ENCODE peak calls at places on chromosome 13, in four cellular contexts. W is neural progenitor cell; B is thoracic aorta; N is effector memory CD4-positive, alpha-beta T cell. A is an unnamed sample. For H3K4me1, the result is how much of the 10 kb centered on the place peaks cover.

GRCh38 chr13:74329978-74330377 is 195.8 kb upstream of the KLF12 start:
- DNase-seq in N (no peak), B (no peak), W (no peak), A (no peak)

GRCh38 chr13:68984688-68985319 is 1122.8 kb upstream of the ATXN8OS start:
- DNase-seq in W (no peak), B (no peak), N (no peak), A (no peak)

GRCh38 chr13:39336207-39336606 is 266.8 kb downstream of the LHFPL6 start:
- DNase-seq in N (no peak), B (no peak), W (no peak), A (no peak)

GRCh38 chr13:26220575-26220974 is 1.5 kb downstream of the RNF6 start:
- DNase-seq in W (no peak), N (no peak), B (no peak), A (no peak)

GRCh38 chr13:62320129-62320724 is 904.6 kb upstream of the PCDH20 start:
- DNase-seq in W (peak), N (no peak), B (no peak), A (no peak)

GRCh38 chr13:87884874-87885273 is 213.7 kb downstream of the SLITRK5 start:
- DNase-seq in B (no peak), N (no peak), W (peak), A (no peak)

GRCh38 chr13:44440046-44440608 is 66.5 kb downstream of the SERP2 start:
- DNase-seq in W (no peak), B (no peak), N (no peak), A (no peak)

GRCh38 chr13:49240017-49240416 is 7.7 kb upstream of the CDADC1 start:
- DNase-seq in W (peak), B (no peak), N (peak), A (peak)

GRCh38 chr13:94120878-94121277 is 358.6 kb downstream of the DCT start:
- DNase-seq in B (no peak), W (no peak), N (no peak), A (no peak)

GRCh38 chr13:23965346-23965745 is 68.0 kb upstream of the C1QTNF9B start:
- DNase-seq in N (no peak), B (no peak), W (no peak), A (no peak)

GRCh38 chr13:60261432-60262351 is 98.0 kb upstream of the DIAPH3 start:
- DNase-seq in N (no peak), W (peak), B (no peak), A (no peak)

GRCh38 chr13:113882716-113883115 is 18.8 kb upstream of the GAS6 start:
- DNase-seq in N (no peak), W (no peak), B (no peak), A (no peak)

GRCh38 chr13:25034173-25034572 is 61.8 kb upstream of the PABPC3 start:
- DNase-seq in B (no peak), N (no peak), W (no peak), A (no peak)

GRCh38 chr13:108987488-108987887 is 358.1 kb downstream of the MYO16 start:
- DNase-seq in W (no peak), N (no peak), B (no peak), A (no peak)

GRCh38 chr13:61136101-61136500 is 279.5 kb downstream of the PCDH20 start:
- DNase-seq in B (no peak), W (no peak), N (no peak), A (no peak)

GRCh38 chr13:39185326-39185725 is 147.1 kb downstream of the NHLRC3 start:
- DNase-seq in W (no peak), N (no peak), B (no peak), A (no peak)

GRCh38 chr13:28657784-28658538 is 969 bp upstream of the POMP start:
- DNase-seq in B (no peak), W (peak), N (no peak), A (no peak)

GRCh38 chr13:89204435-89204834 is 1533.3 kb downstream of the SLITRK5 start:
- DNase-seq in B (no peak), W (no peak), N (no peak), A (no peak)

GRCh38 chr13:90717451-90717936 is 630.0 kb upstream of the MIR17HG start:
- DNase-seq in W (peak), B (no peak), N (no peak), A (no peak)

GRCh38 chr13:54965881-54966280 is 1937.3 kb downstream of the OLFM4 start:
- DNase-seq in N (no peak), B (no peak), W (no peak), A (no peak)

GRCh38 chr13:99057310-99057975 is 79.6 kb upstream of the DOCK9 start:
- DNase-seq in N (no peak), B (no peak), W (no peak), A (no peak)

GRCh38 chr13:110371550-110372465 is 64.7 kb downstream of the COL4A2 start:
- DNase-seq in W (no peak), N (no peak), B (no peak), A (no peak)

GRCh38 chr13:113857531-113858195 is 6.2 kb downstream of the GAS6 start:
- DNase-seq in W (peak), B (no peak), N (no peak), A (no peak)

GRCh38 chr13:100506600-100507422 is 81.8 kb downstream of the GGACT start:
- DNase-seq in B (no peak), W (no peak), N (no peak), A (no peak)

GRCh38 chr13:34654682-34655081 is 287.4 kb upstream of the NBEA start:
- DNase-seq in W (peak), N (no peak), B (no peak), A (no peak)

GRCh38 chr13:49185264-49185663 is 34.9 kb upstream of the MLNR start:
- DNase-seq in B (no peak), N (no peak), W (no peak), A (no peak)

GRCh38 chr13:110907951-110908898 is 6.6 kb downstream of the ANKRD10 start:
- DNase-seq in N (no peak), W (no peak), B (no peak), A (no peak)

GRCh38 chr13:29479716-29480492 is 115.6 kb downstream of the SLC7A1 start:
- DNase-seq in N (no peak), B (no peak), W (peak), A (no peak)

DNA sequence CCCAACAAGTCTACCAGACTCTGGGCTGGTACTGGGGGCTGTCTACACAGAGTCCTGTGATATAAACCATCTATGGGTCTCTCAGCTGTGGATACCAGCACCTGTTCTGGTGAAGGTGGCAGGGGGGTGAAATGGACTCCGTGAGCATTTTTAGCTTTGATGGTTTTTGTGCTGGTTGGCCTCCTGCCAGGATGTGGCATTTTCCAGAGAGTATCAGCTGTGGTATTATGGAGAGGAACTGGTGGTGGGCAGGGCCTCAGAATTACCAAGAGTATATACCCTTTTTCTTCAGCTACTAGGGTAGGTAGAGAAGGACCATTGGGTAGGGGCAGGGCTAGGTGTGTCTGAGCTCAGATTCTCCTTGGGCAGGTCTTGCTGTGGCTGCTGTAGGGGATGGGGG is 1920.9 kb upstream of the PCDH20 start:
- DNase-seq in W (no peak), N (no peak), B (no peak), A (no peak)
- H3K4me3 ChIP-seq in W (no peak), N (no peak), B (no peak), A (no peak)

GRCh38 chr13:42486711-42487198 is 87.2 kb upstream of the TNFSF11 start:
- DNase-seq in N (no peak), B (no peak), W (no peak), A (no peak)
- H3K27ac ChIP-seq in N (no peak), B (no peak), W (no peak), A (no peak)

GRCh38 chr13:40583738-40584137 is 82.7 kb downstream of the FOXO1 start:
- DNase-seq in N (no peak), B (no peak), W (no peak), A (no peak)
- H3K4me1 ChIP-seq in N (under half), B (under half), W (under half), A (half or more)

DNA sequence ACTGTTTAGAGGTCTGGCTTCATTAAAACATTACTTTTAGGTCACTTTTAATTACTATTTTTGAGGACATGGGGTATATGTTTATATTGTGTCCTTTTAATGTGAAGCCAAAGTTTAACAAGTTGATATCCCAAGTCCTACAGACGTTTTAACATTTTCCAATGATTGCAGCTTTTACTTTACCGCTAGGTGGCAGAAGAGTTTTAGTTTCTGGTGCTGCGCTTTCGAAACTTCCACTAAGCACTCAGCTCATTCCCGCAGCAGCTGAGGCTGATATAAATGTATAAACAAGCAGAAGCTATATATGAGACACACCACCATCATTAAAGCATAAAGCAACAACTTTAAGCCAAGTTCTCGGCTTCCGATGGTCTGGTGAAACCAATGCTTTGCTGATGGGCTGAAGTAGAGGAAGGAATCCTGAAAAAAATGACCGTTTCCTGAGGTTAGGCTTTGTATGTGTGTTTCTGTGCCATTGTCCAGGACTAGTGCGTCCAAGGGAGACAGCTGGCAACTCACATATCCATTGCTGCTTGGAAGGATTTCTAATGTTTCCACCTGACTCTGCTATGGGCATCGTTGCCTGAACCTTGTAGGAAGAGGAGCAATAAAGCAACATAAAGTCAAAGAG is 753.9 kb downstream of the OLFM4 start:
- DNase-seq in B (no peak), N (no peak), W (peak), A (no peak)
- H3K4me3 ChIP-seq in B (peak), N (peak), W (peak), A (no peak)

DNA sequence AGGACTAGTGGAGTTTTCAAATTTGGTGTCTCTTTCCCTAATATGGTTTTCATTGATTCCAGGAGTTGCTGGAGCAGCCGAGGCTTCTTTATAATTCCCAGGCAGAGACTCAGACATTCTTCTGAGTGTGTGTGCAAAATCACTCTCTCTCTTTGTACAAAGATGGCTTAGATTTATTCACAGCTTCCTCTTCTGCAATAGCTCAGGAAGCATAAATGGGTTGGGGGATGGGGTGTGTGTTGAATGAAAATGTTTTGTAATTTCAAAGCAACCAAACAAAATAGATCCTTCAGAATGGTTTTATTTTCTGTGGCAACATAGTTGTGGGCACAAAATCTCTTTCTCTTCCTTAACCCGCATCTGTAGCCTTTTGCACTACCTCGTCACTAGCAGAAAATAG is 66.5 kb downstream of the CBY2 start:
- DNase-seq in N (no peak), W (no peak), B (no peak), A (no peak)
- H3K27ac ChIP-seq in N (no peak), W (no peak), B (no peak), A (no peak)

GRCh38 chr13:40995997-40996396 is 23.1 kb downstream of the ELF1 start:
- DNase-seq in N (no peak), W (no peak), B (no peak), A (no peak)

GRCh38 chr13:40993119-40993518 is 26.0 kb downstream of the ELF1 start:
- DNase-seq in B (no peak), W (peak), N (no peak), A (no peak)

GRCh38 chr13:40993987-40994386 is 25.1 kb downstream of the ELF1 start:
- DNase-seq in B (no peak), N (no peak), W (no peak), A (no peak)

GRCh38 chr13:40994581-40995230 is 24.4 kb downstream of the ELF1 start:
- DNase-seq in W (no peak), N (no peak), B (no peak), A (no peak)

GRCh38 chr13:40996433-40997095 is 22.6 kb downstream of the ELF1 start:
- DNase-seq in W (no peak), N (no peak), B (no peak), A (no peak)
- H3K4me1 ChIP-seq in W (under half), N (under half), B (under half), A (half or more)

DNA sequence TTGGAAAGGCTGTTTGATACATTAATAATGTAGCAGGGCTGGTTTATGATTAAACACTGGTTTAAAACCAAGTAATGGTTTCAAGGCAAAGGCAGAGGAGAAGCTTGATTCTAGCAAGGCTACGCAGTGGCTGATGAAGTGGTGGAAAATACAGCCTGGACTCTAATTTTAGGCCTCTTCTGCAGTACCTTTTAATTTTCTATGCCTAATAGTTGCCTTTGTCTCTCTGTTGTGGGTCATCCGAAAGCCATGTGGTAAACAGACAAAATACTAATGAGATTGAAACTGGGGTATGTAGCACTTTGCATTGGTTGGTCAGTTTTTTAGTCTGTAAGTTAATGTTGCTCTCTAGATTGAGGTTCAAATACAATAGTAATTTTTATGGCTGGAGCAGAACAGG is 3.3 kb downstream of the LMO7 start:
- DNase-seq in B (no peak), N (no peak), W (no peak), A (no peak)
- H3K4me3 ChIP-seq in B (no peak), N (no peak), W (no peak), A (no peak)

GRCh38 chr13:30481241-30481760 is 15.6 kb upstream of the HMGB1 start:
- DNase-seq in N (no peak), W (no peak), B (no peak), A (no peak)

GRCh38 chr13:30486230-30487074 is 20.7 kb upstream of the HMGB1 start:
- DNase-seq in B (no peak), N (no peak), W (no peak), A (no peak)

GRCh38 chr13:30487075-30487470 is 21.3 kb upstream of the HMGB1 start:
- DNase-seq in N (no peak), W (no peak), B (no peak), A (no peak)
- H3K27ac ChIP-seq in N (no peak), W (no peak), B (no peak), A (no peak)

GRCh38 chr13:102172406-102172805 is 229.4 kb downstream of the FGF14 start:
- DNase-seq in B (no peak), N (no peak), W (no peak), A (no peak)
- H3K4me1 ChIP-seq in B (under half), N (under half), W (under half), A (under half)

GRCh38 chr13:27327633-27328032 is 57.0 kb downstream of the RASL11A start:
- DNase-seq in W (no peak), B (no peak), N (no peak), A (no peak)

GRCh38 chr13:27334774-27335490 is 64.3 kb downstream of the RASL11A start:
- DNase-seq in B (no peak), W (no peak), N (no peak), A (no peak)

DNA sequence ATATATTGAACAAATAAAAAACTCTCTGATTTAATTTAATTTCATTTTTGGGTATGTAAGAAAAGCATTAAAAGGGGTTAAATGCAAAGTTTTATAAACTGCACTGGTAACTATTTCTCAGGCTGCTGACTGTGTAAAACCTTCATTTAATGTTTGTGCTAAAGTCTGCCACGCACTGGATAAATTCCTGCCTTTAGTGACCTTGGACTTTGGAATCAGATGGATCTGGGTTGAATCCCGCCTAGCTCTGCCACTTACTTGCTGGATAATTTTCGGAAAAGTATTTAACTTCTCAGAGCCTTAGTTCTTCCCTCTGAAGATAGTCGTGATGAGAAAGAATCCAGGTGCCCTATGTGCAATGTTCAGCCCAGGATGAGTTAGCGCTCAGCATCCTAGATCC is 58.6 kb downstream of the RASL11A start:
- DNase-seq in W (no peak), B (no peak), N (no peak), A (no peak)
- H3K4me3 ChIP-seq in W (no peak), B (no peak), N (no peak), A (no peak)

A was measured in CD8-positive, alpha-beta T cell.